ENCODE peak calls at places on chromosome 15, in eight cellular contexts. Z is EH; S is omental fat pad; R is glomerular endothelial cell; X is H7; K is Peyer's patch; B is stimulated activated effector memory CD8-positive, alpha-beta T cell treated with anti-CD3 and anti-CD28 coated beads, Interleukin-12 subunit alpha, Interleukin-12 subunit beta, amount 100 ng/mL, for 72 hours; G is T-helper 17 cell. W is an unnamed sample.

GRCh38 chr15:89149501-89150101 is 61.3 kb downstream of the ABHD2 start:
- DNase-seq in G (no peak), Z (no peak), S (no peak), B (no peak), K (no peak), X (no peak), R (no peak), W (no peak)

GRCh38 chr15:40471778-40472130 is 970 bp downstream of the CHST14 start:
- DNase-seq in X (peak; percentile 82), G (no peak), K (peak; percentile 26), Z (peak; percentile 40), R (no peak), S (no peak), B (no peak), W (no peak)

GRCh38 chr15:79811406-79812405 is 85.1 kb downstream of the MTHFS start:
- DNase-seq in X (no peak), B (no peak), R (no peak), Z (peak; percentile 53), G (no peak), K (no peak), S (no peak), W (peak; percentile 78)

GRCh38 chr15:92667291-92667904 is 11.8 kb upstream of the FAM174B start:
- DNase-seq in G (no peak), X (peak; percentile 51), Z (no peak), K (no peak), B (no peak), S (no peak), R (no peak), W (no peak)

GRCh38 chr15:47944911-47945310 is 175.9 kb upstream of the SLC24A5 start:
- DNase-seq in B (no peak), G (no peak), X (no peak), S (no peak), R (no peak), K (no peak), Z (no peak), W (no peak)

GRCh38 chr15:100210338-100210737 is 131.4 kb downstream of the ADAMTS17 start:
- DNase-seq in R (no peak), K (no peak), X (no peak), B (no peak), G (no peak), S (no peak), Z (no peak), W (no peak)

GRCh38 chr15:59013246-59013645 is 25.8 kb downstream of the RNF111 start:
- DNase-seq in R (no peak), S (no peak), K (no peak), Z (no peak), X (no peak), B (no peak), G (no peak), W (no peak)

GRCh38 chr15:51678081-51678480 is 3.2 kb upstream of the SCG3 start:
- DNase-seq in R (no peak), K (no peak), G (no peak), Z (no peak), S (no peak), B (no peak), X (no peak), W (no peak)

GRCh38 chr15:62104846-62105245 is 38.1 kb downstream of the C2CD4A start:
- DNase-seq in Z (no peak), S (no peak), X (no peak), R (no peak), K (no peak), B (no peak), G (no peak), W (no peak)

GRCh38 chr15:40357723-40358491 is at the start of gene DISP2:
- DNase-seq in Z (peak; percentile 86), K (peak; percentile 78), G (peak; percentile 94), X (peak; percentile 100), S (peak; percentile 45), B (peak; percentile 99), R (no peak), W (peak; percentile 76)

GRCh38 chr15:75694241-75695182 is 18.1 kb downstream of the CSPG4 start:
- DNase-seq in X (peak; percentile 87), B (no peak), S (no peak), Z (peak; percentile 100), R (peak; percentile 51), G (no peak), K (peak; percentile 26), W (peak; percentile 55)

GRCh38 chr15:95988574-95988887 is 342.0 kb upstream of the NR2F2 start:
- DNase-seq in S (no peak), K (no peak), X (no peak), R (no peak), B (no peak), Z (peak; percentile 6), G (no peak), W (no peak)

GRCh38 chr15:27342991-27343390 is 372.0 kb downstream of the GABRG3 start:
- DNase-seq in B (no peak), X (peak; percentile 46), Z (no peak), R (no peak), G (no peak), K (no peak), S (no peak), W (no peak)

GRCh38 chr15:100405179-100405578 is 63.4 kb upstream of the ADAMTS17 start:
- DNase-seq in G (no peak), R (no peak), X (no peak), K (no peak), S (no peak), B (no peak), Z (no peak), W (no peak)

W was measured in breast epithelium.